ENCODE peak calls at places on chromosome 20, in six cellular contexts. X is left ventricle myocardium inferior, R is T-cell, A is lower lobe of right lung, P is GM12891, G is occipital lobe. K is an unnamed sample.

GRCh38 chr20:17673082-17673481 is 9.0 kb downstream of the RRBP1 start:
- DNase-seq in P (no peak), A (no peak), R (no peak), G (no peak), X (no peak), K (no peak)

GRCh38 chr20:1247689-1248088 is 18.4 kb upstream of the SNPH start:
- DNase-seq in X (no peak), G (no peak), A (no peak), R (no peak), P (no peak), K (no peak)

GRCh38 chr20:1509237-1509636 is 18.0 kb upstream of the SIRPB2 start:
- DNase-seq in R (peak), P (no peak), X (no peak), A (no peak), G (peak), K (no peak)

GRCh38 chr20:5919634-5920544 is 30.4 kb downstream of the TRMT6 start:
- DNase-seq in A (no peak), P (no peak), G (no peak), R (no peak), X (no peak), K (no peak)

GRCh38 chr20:25073544-25073943 is 8.4 kb downstream of the VSX1 start:
- DNase-seq in R (no peak), P (no peak), G (no peak), X (no peak), A (no peak), K (no peak)

GRCh38 chr20:25226433-25227316 is 21.2 kb upstream of the PYGB start:
- DNase-seq in R (no peak), X (peak), G (no peak), P (no peak), A (peak), K (peak)

GRCh38 chr20:48521121-48521520 is 306.7 kb downstream of the PREX1 start:
- DNase-seq in R (no peak), A (no peak), X (no peak), P (no peak), G (no peak), K (no peak)

GRCh38 chr20:2812189-2812588 is 2.6 kb upstream of the C20orf141 start:
- DNase-seq in X (no peak), P (no peak), G (no peak), A (no peak), R (no peak), K (no peak)

GRCh38 chr20:46809961-46810360 is 84.7 kb upstream of the EYA2 start:
- DNase-seq in A (no peak), X (no peak), G (no peak), R (no peak), P (no peak), K (no peak)

GRCh38 chr20:25047766-25048165 is 10.2 kb downstream of the ACSS1 start:
- DNase-seq in G (no peak), A (peak), X (no peak), R (no peak), P (no peak), K (no peak)

GRCh38 chr20:20664795-20665194 is 47.6 kb downstream of the RALGAPA2 start:
- DNase-seq in P (no peak), A (no peak), X (no peak), R (no peak), G (no peak), K (no peak)

GRCh38 chr20:47761478-47762047 is 23.7 kb downstream of the SULF2 start:
- DNase-seq in P (no peak), X (no peak), G (no peak), A (no peak), R (no peak), K (no peak)

GRCh38 chr20:20568604-20569205 is 143.7 kb downstream of the RALGAPA2 start:
- DNase-seq in R (peak), X (no peak), P (no peak), A (no peak), G (no peak), K (no peak)

GRCh38 chr20:63641792-63642517 is 11.3 kb downstream of the STMN3 start:
- DNase-seq in R (peak), A (peak), X (peak), P (peak), G (peak), K (peak)

GRCh38 chr20:59827138-59828056 is 106.0 kb downstream of the SYCP2 start:
- DNase-seq in X (no peak), R (no peak), G (no peak), A (no peak), P (no peak), K (no peak)

GRCh38 chr20:41509801-41510200 is 108.4 kb downstream of the CHD6 start:
- DNase-seq in P (no peak), X (peak), A (no peak), G (no peak), R (no peak), K (no peak)

GRCh38 chr20:3614509-3614908 is 48.7 kb downstream of the GFRA4 start:
- DNase-seq in A (no peak), G (no peak), P (no peak), X (no peak), R (no peak), K (no peak)

GRCh38 chr20:8689337-8689736 is 379.6 kb upstream of the PLCB4 start:
- DNase-seq in R (no peak), G (no peak), P (no peak), A (no peak), X (no peak), K (no peak)

GRCh38 chr20:62710886-62711702 is 2.5 kb downstream of the NTSR1 start:
- DNase-seq in R (no peak), G (no peak), X (no peak), A (no peak), P (no peak), K (no peak)

GRCh38 chr20:13024581-13024980 is 15.8 kb downstream of the SPTLC3 start:
- DNase-seq in R (no peak), G (no peak), P (no peak), A (no peak), X (no peak), K (no peak)

GRCh38 chr20:48919336-48919881 is 2.1 kb upstream of the ARFGEF2 start:
- DNase-seq in R (no peak), P (no peak), G (no peak), A (no peak), X (no peak), K (no peak)

GRCh38 chr20:20027284-20027683 is 10.1 kb downstream of the NAA20 start:
- DNase-seq in R (no peak), A (no peak), G (no peak), P (no peak), X (no peak), K (no peak)

GRCh38 chr20:37902504-37903313 is at the start of gene VSTM2L:
- DNase-seq in R (no peak), X (no peak), A (no peak), P (no peak), G (peak), K (peak)

GRCh38 chr20:15992564-15992963 is 580.7 kb downstream of the KIF16B start:
- DNase-seq in X (no peak), R (no peak), P (no peak), A (no peak), G (no peak), K (no peak)

GRCh38 chr20:46031701-46032254 is 2.8 kb downstream of the SLC12A5 start:
- DNase-seq in X (no peak), G (peak), R (no peak), A (no peak), P (no peak), K (no peak)

GRCh38 chr20:6976535-6976934 is 209.0 kb downstream of the BMP2 start:
- DNase-seq in A (no peak), X (no peak), R (no peak), P (no peak), G (no peak), K (no peak)

GRCh38 chr20:36632487-36633284 is 13.3 kb downstream of the SLA2 start:
- DNase-seq in A (no peak), P (no peak), G (no peak), R (no peak), X (no peak), K (no peak)

GRCh38 chr20:9467995-9468394 is 46.4 kb upstream of the LAMP5 start:
- DNase-seq in G (no peak), X (no peak), A (no peak), R (no peak), P (no peak), K (no peak)

GRCh38 chr20:47148059-47148458 is 208.4 kb downstream of the ZMYND8 start:
- DNase-seq in X (no peak), G (no peak), P (no peak), R (no peak), A (no peak), K (no peak)

GRCh38 chr20:59751075-59751711 is 146.9 kb downstream of the PHACTR3 start:
- DNase-seq in G (peak), X (peak), A (peak), P (peak), R (peak), K (peak)

GRCh38 chr20:49558826-49559225 is 9.1 kb downstream of the PTGIS start:
- DNase-seq in R (no peak), P (no peak), A (no peak), X (no peak), G (no peak), K (no peak)

GRCh38 chr20:5938456-5939029 is 11.8 kb downstream of the TRMT6 start:
- DNase-seq in R (no peak), G (no peak), X (no peak), P (no peak), A (no peak), K (no peak)

GRCh38 chr20:19528286-19529030 is 229.6 kb upstream of the RIN2 start:
- DNase-seq in P (no peak), G (no peak), X (no peak), R (no peak), A (no peak), K (no peak)

GRCh38 chr20:13008761-13009681 is at the start of gene SPTLC3:
- DNase-seq in P (no peak), X (no peak), R (peak), A (no peak), G (no peak), K (no peak)

GRCh38 chr20:17824676-17825224 is 125.0 kb downstream of the BANF2 start:
- DNase-seq in P (no peak), X (no peak), A (no peak), G (no peak), R (no peak), K (no peak)